ENCODE peak calls at places on chromosomes 7 and 10, in six cellular contexts. F is ovary, Z is Peyer's patch, I is IMR-90, O is GM12878, X is A549. A is an unnamed sample.

GRCh38 chr7:106757846-106758245 is 96.9 kb upstream of the CCDC71L start:
- DNase-seq in I (peak), Z (no peak), X (no peak), O (no peak), F (no peak), A (no peak)

GRCh38 chr7:116859323-116859722 is 3.1 kb upstream of the CAPZA2 start:
- DNase-seq in Z (no peak), F (no peak), X (no peak), O (no peak), I (peak), A (no peak)

GRCh38 chr10:689433-690226 is at the start of gene DIP2C:
- DNase-seq in Z (peak), O (no peak), I (peak), X (peak), F (peak), A (no peak)

GRCh38 chr7:92809397-92810241 is 26.8 kb downstream of the CDK6 start:
- DNase-seq in I (peak), F (peak), O (peak), Z (peak), X (peak), A (no peak)

GRCh38 chr7:140284062-140284461 is 107.3 kb upstream of the KDM7A start:
- DNase-seq in Z (no peak), F (no peak), I (no peak), O (no peak), X (no peak), A (no peak)

GRCh38 chr7:122884186-122884585 is 2.1 kb downstream of the CADPS2 start:
- DNase-seq in O (no peak), X (no peak), Z (no peak), F (no peak), I (no peak), A (no peak)

GRCh38 chr10:117775478-117775877 is 232.9 kb downstream of the EMX2 start:
- DNase-seq in Z (no peak), X (no peak), I (no peak), F (no peak), O (no peak), A (no peak)

GRCh38 chr10:121240556-121240955 is 357.7 kb downstream of the FGFR2 start:
- DNase-seq in I (no peak), O (no peak), X (no peak), Z (peak), F (no peak), A (no peak)

GRCh38 chr10:17989908-17990767 is 38.4 kb downstream of the SLC39A12 start:
- DNase-seq in I (peak), Z (no peak), O (peak), F (no peak), X (peak), A (no peak)

GRCh38 chr10:119406888-119407777 is 135.4 kb downstream of the RGS10 start:
- DNase-seq in X (no peak), O (peak), I (no peak), Z (no peak), F (no peak), A (no peak)

GRCh38 chr7:465710-466400 is 53.8 kb downstream of the PDGFA start:
- DNase-seq in Z (no peak), I (no peak), X (no peak), F (peak), O (no peak), A (no peak)

GRCh38 chr10:28879875-28880381 is 202.6 kb downstream of the BAMBI start:
- DNase-seq in O (no peak), F (peak), X (no peak), I (no peak), Z (no peak), A (no peak)

GRCh38 chr10:118669020-118669766 is 73.7 kb upstream of the PRLHR start:
- DNase-seq in I (peak), Z (no peak), O (no peak), X (no peak), F (no peak), A (no peak)

GRCh38 chr10:66378117-66378876 is 547.5 kb upstream of the LRRTM3 start:
- DNase-seq in O (no peak), F (no peak), I (no peak), Z (no peak), X (no peak), A (no peak)

GRCh38 chr10:77173615-77174461 is 463.8 kb downstream of the KCNMA1 start:
- DNase-seq in O (peak), Z (peak), F (peak), I (peak), X (peak), A (no peak)

GRCh38 chr7:1533569-1534329 is 3.2 kb downstream of the MAFK start:
- DNase-seq in I (peak), F (peak), X (peak), Z (peak), O (no peak), A (no peak)

GRCh38 chr10:18097524-18097923 is 42.7 kb upstream of the CACNB2 start:
- DNase-seq in X (no peak), Z (no peak), O (no peak), I (peak), F (no peak), A (no peak)

GRCh38 chr7:29194206-29194593 is 375 bp upstream of the CHN2 start:
- DNase-seq in O (no peak), I (no peak), X (no peak), Z (peak), F (peak), A (no peak)

GRCh38 chr7:144481863-144482262 is 78.4 kb upstream of the NOBOX start:
- DNase-seq in X (no peak), I (no peak), Z (no peak), F (no peak), O (no peak), A (no peak)

GRCh38 chr7:24786306-24786705 is 29.0 kb upstream of the GSDME start:
- DNase-seq in X (no peak), O (no peak), F (no peak), I (no peak), Z (no peak), A (no peak)

DNA sequence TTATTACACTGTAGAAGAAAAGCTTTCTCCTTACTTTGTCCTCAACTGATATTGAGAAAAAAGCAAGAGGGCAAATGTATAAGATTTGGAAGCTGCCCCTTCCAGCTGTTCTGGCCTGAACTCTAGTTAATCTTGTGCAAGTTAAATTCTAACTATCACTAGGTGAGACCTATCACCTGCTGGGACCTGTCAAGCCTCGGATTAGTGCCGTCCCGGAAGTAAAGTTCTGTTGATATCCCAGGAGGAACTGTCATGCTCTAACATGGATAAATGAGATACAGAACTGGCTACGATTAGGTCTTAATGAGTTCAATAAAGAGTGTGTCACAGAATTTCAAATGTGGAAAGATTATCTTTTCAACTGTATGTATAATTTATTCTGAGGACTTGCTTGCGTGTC is 1.2 kb upstream of the BPGM start:
- DNase-seq in O (no peak), F (no peak), Z (no peak), I (no peak), X (no peak), A (no peak)
- TF ChIP-seq POLR2A in O (no peak), F (no peak), Z (no peak), I (no peak), X (no peak), A (no peak)

GRCh38 chr7:36045830-36046341 is 107.2 kb upstream of the EEPD1 start:
- DNase-seq in O (no peak), I (no peak), X (no peak), Z (no peak), F (no peak), A (no peak)

GRCh38 chr7:36047254-36047653 is 105.8 kb upstream of the EEPD1 start:
- DNase-seq in I (no peak), O (no peak), F (no peak), Z (no peak), X (no peak), A (no peak)

GRCh38 chr7:36048141-36048901 is 104.7 kb upstream of the EEPD1 start:
- DNase-seq in X (no peak), I (peak), Z (no peak), F (no peak), O (no peak), A (no peak)

GRCh38 chr7:36044096-36044892 is 108.8 kb upstream of the EEPD1 start:
- DNase-seq in O (no peak), X (no peak), F (no peak), Z (no peak), I (no peak), A (no peak)

GRCh38 chr7:36045275-36045674 is 107.8 kb upstream of the EEPD1 start:
- DNase-seq in O (no peak), X (no peak), F (no peak), I (peak), Z (no peak), A (no peak)
- TF ChIP-seq CTCF in O (no peak), X (no peak), F (no peak), I (no peak), Z (no peak), A (no peak)

GRCh38 chr10:110843031-110843430 is 28.7 kb upstream of the PDCD4 start:
- DNase-seq in O (peak), X (no peak), Z (peak), F (no peak), I (no peak), A (no peak)
- H3K27ac ChIP-seq in O (peak), X (no peak), Z (peak), F (no peak), I (no peak), A (peak)

GRCh38 chr7:80284848-80285247 is 150.2 kb downstream of the GNAI1 start:
- DNase-seq in O (no peak), F (no peak), Z (no peak), I (peak), X (no peak), A (no peak)

GRCh38 chr7:80286611-80287010 is 152.0 kb downstream of the GNAI1 start:
- DNase-seq in Z (no peak), F (no peak), I (no peak), O (no peak), X (no peak), A (no peak)

GRCh38 chr7:80288175-80289122 is 153.8 kb downstream of the GNAI1 start:
- DNase-seq in Z (no peak), I (peak), O (no peak), F (no peak), X (no peak), A (no peak)

GRCh38 chr7:80287400-80288174 is 153.0 kb downstream of the GNAI1 start:
- DNase-seq in F (no peak), Z (no peak), O (no peak), I (no peak), X (no peak), A (no peak)
- TF ChIP-seq POLR2A in F (no peak), Z (no peak), O (no peak), I (no peak), X (no peak), A (no peak)

GRCh38 chr10:19663344-19663743 is 152.9 kb upstream of the PLXDC2 start:
- DNase-seq in X (no peak), I (no peak), O (no peak), F (no peak), Z (no peak), A (no peak)
- TF ChIP-seq CTCF in X (no peak), I (no peak), O (no peak), F (no peak), Z (no peak), A (no peak)

DNA sequence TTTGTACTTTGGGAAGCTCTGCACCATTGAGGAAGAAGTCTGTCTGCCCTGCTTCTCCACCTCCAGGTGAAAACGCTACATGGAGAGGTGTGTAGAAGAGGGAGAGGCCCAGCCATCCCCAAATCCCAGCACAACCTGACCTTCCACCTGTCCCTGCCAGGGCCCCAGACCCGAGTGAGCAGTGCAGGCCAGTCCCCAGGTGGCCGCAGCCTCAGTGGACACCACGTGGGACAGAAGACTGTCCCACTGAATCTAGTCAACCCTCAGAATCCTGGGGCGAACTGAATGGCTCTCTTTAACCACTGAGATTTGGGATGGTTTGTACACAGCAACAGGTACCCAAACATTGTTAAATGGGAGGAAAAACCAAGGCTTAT is 29.9 kb upstream of the GALNTL5 start:
- DNase-seq in Z (no peak), X (no peak), O (no peak), I (no peak), F (no peak), A (no peak)
- H3K27ac ChIP-seq in Z (peak), X (no peak), O (no peak), I (no peak), F (no peak), A (peak)

GRCh38 chr7:150951181-150951520 is 27.0 kb downstream of the KCNH2 start:
- DNase-seq in O (no peak), Z (no peak), I (no peak), X (no peak), F (no peak), A (no peak)
- TF ChIP-seq POLR2A in O (no peak), Z (no peak), I (no peak), X (no peak), F (no peak), A (no peak)

DNA sequence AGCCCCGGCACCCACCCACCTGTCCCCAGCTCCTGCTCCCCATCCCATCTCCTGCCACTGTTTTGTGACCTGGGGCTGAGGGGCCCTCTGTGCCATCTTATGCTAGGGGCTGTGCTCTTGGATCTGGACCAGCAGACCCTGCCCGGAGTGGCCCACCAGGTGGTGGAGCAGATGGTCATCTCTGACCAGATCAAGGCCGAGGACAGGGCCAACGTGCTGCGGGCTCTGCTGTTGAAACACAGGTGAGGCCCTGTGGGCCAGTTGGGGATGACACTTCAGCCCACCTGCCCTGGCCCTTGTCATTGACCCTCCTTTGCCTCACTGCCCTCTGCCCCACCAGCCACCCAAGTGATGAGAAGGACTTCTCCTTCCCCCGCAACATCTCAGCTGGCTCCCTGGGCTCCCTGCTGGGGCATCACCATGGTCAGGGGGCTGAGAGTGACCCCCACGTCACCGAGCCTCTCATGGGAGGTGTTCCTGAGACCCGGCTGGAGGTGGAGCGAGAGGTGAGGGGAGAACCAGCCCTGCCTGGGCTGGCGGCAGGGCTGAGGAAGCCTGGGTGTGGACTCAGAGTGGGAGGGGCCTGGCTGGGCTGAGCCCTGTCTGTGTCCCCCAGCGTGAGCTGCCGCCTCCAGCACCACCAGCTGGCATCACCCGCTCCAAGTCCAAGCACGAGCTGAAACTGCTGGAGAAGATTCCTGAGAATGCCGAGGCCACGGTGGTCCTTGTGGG is 10.6 kb downstream of the FASTK start:
- DNase-seq in X (no peak), F (no peak), I (no peak), Z (no peak), O (no peak), A (no peak)
- TF ChIP-seq CTCF in X (no peak), F (no peak), I (no peak), Z (no peak), O (no peak), A (no peak)

A was measured in vagina.